ENCODE peak calls at places on chromosomes 3 and 15, in five cellular contexts. One of them, this sample, is unnamed.

GRCh38 chr15:36370051-36370734 is 209.2 kb upstream of the CDIN1 start:
- DNase-seq in T-helper 2 cell: no peak
- DNase-seq in MCF 10A: no peak
- DNase-seq in neural crest cell: no peak
- DNase-seq in NB4: no peak
- DNase-seq in this sample: no peak

GRCh38 chr3:115790759-115791158 is 167.4 kb downstream of the GAP43 start:
- DNase-seq in T-helper 2 cell: peak; percentile 50
- DNase-seq in MCF 10A: peak; percentile 96
- DNase-seq in neural crest cell: no peak
- DNase-seq in NB4: peak; percentile 72
- DNase-seq in this sample: peak; percentile 85

GRCh38 chr3:44961888-44962287 is 14.1 kb downstream of the ZDHHC3 start:
- DNase-seq in T-helper 2 cell: no peak
- DNase-seq in MCF 10A: no peak
- DNase-seq in neural crest cell: no peak
- DNase-seq in NB4: no peak
- DNase-seq in this sample: no peak

GRCh38 chr15:43285609-43286037 is 18.9 kb upstream of the TGM5 start:
- DNase-seq in T-helper 2 cell: peak; percentile 68
- DNase-seq in MCF 10A: peak; percentile 77
- DNase-seq in neural crest cell: peak; percentile 66
- DNase-seq in NB4: peak; percentile 77
- DNase-seq in this sample: peak; percentile 72

GRCh38 chr3:40116478-40117162 is 192.9 kb upstream of the EIF1B start:
- DNase-seq in T-helper 2 cell: no peak
- DNase-seq in MCF 10A: peak; percentile 13
- DNase-seq in neural crest cell: no peak
- DNase-seq in NB4: no peak
- DNase-seq in this sample: peak; percentile 86

GRCh38 chr15:94722025-94722636 is 490.8 kb downstream of the MCTP2 start:
- DNase-seq in T-helper 2 cell: no peak
- DNase-seq in MCF 10A: no peak
- DNase-seq in neural crest cell: no peak
- DNase-seq in NB4: no peak
- DNase-seq in this sample: no peak

GRCh38 chr3:174957081-174957480 is 97.9 kb downstream of the NAALADL2 start:
- DNase-seq in T-helper 2 cell: no peak
- DNase-seq in MCF 10A: no peak
- DNase-seq in neural crest cell: no peak
- DNase-seq in NB4: no peak
- DNase-seq in this sample: no peak

GRCh38 chr3:9399746-9400145 is 2.3 kb downstream of the SETD5 start:
- DNase-seq in T-helper 2 cell: peak; percentile 55
- DNase-seq in MCF 10A: peak; percentile 84
- DNase-seq in neural crest cell: peak; percentile 40
- DNase-seq in NB4: peak; percentile 80
- DNase-seq in this sample: no peak